ENCODE peak calls at places on chromosomes 3 and 15, in five cellular contexts. One of them, this sample, is unnamed.

GRCh38 chr3:50028336-50028735 is 60.4 kb upstream of the RBM5 start:
- DNase-seq in K562: no peak
- DNase-seq in HepG2: no peak
- DNase-seq in GM12878: no peak
- DNase-seq in SK-N-SH: no peak
- DNase-seq in this sample: no peak

GRCh38 chr3:14946749-14947104 is 656 bp upstream of the NR2C2 start:
- DNase-seq in SK-N-SH: no peak
- DNase-seq in HepG2: no peak
- DNase-seq in GM12878: no peak
- DNase-seq in K562: no peak
- DNase-seq in this sample: no peak

GRCh38 chr3:104503022-104503421 is 863.7 kb upstream of the ALCAM start:
- DNase-seq in HepG2: no peak
- DNase-seq in SK-N-SH: no peak
- DNase-seq in GM12878: no peak
- DNase-seq in K562: no peak
- DNase-seq in this sample: no peak

GRCh38 chr3:79424811-79425210 is 343.0 kb downstream of the ROBO1 start:
- DNase-seq in SK-N-SH: no peak
- DNase-seq in HepG2: no peak
- DNase-seq in K562: no peak
- DNase-seq in GM12878: no peak
- DNase-seq in this sample: no peak

GRCh38 chr3:131386429-131386926 is 4.9 kb downstream of the NUDT16 start:
- DNase-seq in K562: no peak
- DNase-seq in SK-N-SH: no peak
- DNase-seq in GM12878: no peak
- DNase-seq in HepG2: no peak
- DNase-seq in this sample: no peak

GRCh38 chr3:42114130-42114529 is 23.0 kb downstream of the TRAK1 start:
- DNase-seq in HepG2: no peak
- DNase-seq in K562: no peak
- DNase-seq in GM12878: no peak
- DNase-seq in SK-N-SH: no peak
- DNase-seq in this sample: no peak

GRCh38 chr3:161395115-161395514 is 23.8 kb upstream of the SPTSSB start:
- DNase-seq in GM12878: no peak
- DNase-seq in K562: no peak
- DNase-seq in SK-N-SH: no peak
- DNase-seq in HepG2: no peak
- DNase-seq in this sample: no peak

GRCh38 chr3:55157736-55158135 is 229.9 kb upstream of the LRTM1 start:
- DNase-seq in GM12878: no peak
- DNase-seq in K562: no peak
- DNase-seq in SK-N-SH: no peak
- DNase-seq in HepG2: no peak
- DNase-seq in this sample: no peak

GRCh38 chr15:74826372-74826819 is at the start of gene CPLX3:
- DNase-seq in GM12878: no peak
- DNase-seq in K562: peak
- DNase-seq in HepG2: no peak
- DNase-seq in SK-N-SH: peak
- DNase-seq in this sample: no peak

GRCh38 chr3:177463863-177464262 is 266.6 kb upstream of the TBL1XR1 start:
- DNase-seq in HepG2: no peak
- DNase-seq in SK-N-SH: no peak
- DNase-seq in GM12878: no peak
- DNase-seq in K562: no peak
- DNase-seq in this sample: no peak

GRCh38 chr15:69719527-69719926 is 266.9 kb downstream of the RPLP1 start:
- DNase-seq in K562: no peak
- DNase-seq in SK-N-SH: no peak
- DNase-seq in HepG2: no peak
- DNase-seq in GM12878: no peak
- DNase-seq in this sample: no peak

GRCh38 chr3:142022381-142022780 is 127.0 kb downstream of the TFDP2 start:
- DNase-seq in SK-N-SH: peak
- DNase-seq in HepG2: no peak
- DNase-seq in K562: peak
- DNase-seq in GM12878: peak
- DNase-seq in this sample: no peak

GRCh38 chr3:52062499-52062898 is 6.1 kb upstream of the DUSP7 start:
- DNase-seq in SK-N-SH: no peak
- DNase-seq in HepG2: no peak
- DNase-seq in GM12878: peak
- DNase-seq in K562: no peak
- DNase-seq in this sample: no peak

GRCh38 chr15:61227269-61228024 is 1.7 kb downstream of the RORA start:
- DNase-seq in K562: no peak
- DNase-seq in HepG2: no peak
- DNase-seq in GM12878: no peak
- DNase-seq in SK-N-SH: peak
- DNase-seq in this sample: peak

GRCh38 chr3:49415931-49416601 is 3.8 kb downstream of the TCTA start:
- DNase-seq in HepG2: no peak
- DNase-seq in SK-N-SH: no peak
- DNase-seq in K562: no peak
- DNase-seq in GM12878: peak
- DNase-seq in this sample: no peak

GRCh38 chr3:71536376-71536965 is 47.1 kb downstream of the FOXP1 start:
- DNase-seq in K562: no peak
- DNase-seq in GM12878: no peak
- DNase-seq in HepG2: no peak
- DNase-seq in SK-N-SH: no peak
- DNase-seq in this sample: no peak

GRCh38 chr3:48406443-48407431 is 23.1 kb downstream of the PLXNB1 start:
- DNase-seq in GM12878: no peak
- DNase-seq in HepG2: no peak
- DNase-seq in K562: no peak
- DNase-seq in SK-N-SH: peak
- DNase-seq in this sample: no peak

GRCh38 chr15:100384108-100384410 is 42.3 kb upstream of the ADAMTS17 start:
- DNase-seq in HepG2: no peak
- DNase-seq in SK-N-SH: no peak
- DNase-seq in K562: no peak
- DNase-seq in GM12878: no peak
- DNase-seq in this sample: no peak

GRCh38 chr3:61645148-61645547 is 83.8 kb downstream of the PTPRG start:
- DNase-seq in SK-N-SH: no peak
- DNase-seq in HepG2: peak
- DNase-seq in GM12878: no peak
- DNase-seq in K562: no peak
- DNase-seq in this sample: no peak

GRCh38 chr3:35659808-35660207 is 20.5 kb downstream of the ARPP21 start:
- DNase-seq in GM12878: no peak
- DNase-seq in SK-N-SH: no peak
- DNase-seq in HepG2: peak
- DNase-seq in K562: no peak
- DNase-seq in this sample: no peak

GRCh38 chr3:99648496-99648895 is 10.1 kb downstream of the COL8A1 start:
- DNase-seq in SK-N-SH: no peak
- DNase-seq in HepG2: no peak
- DNase-seq in GM12878: no peak
- DNase-seq in K562: no peak
- DNase-seq in this sample: no peak

GRCh38 chr15:78216276-78217229 is 17.8 kb downstream of the ACSBG1 start:
- DNase-seq in GM12878: no peak
- DNase-seq in HepG2: no peak
- DNase-seq in K562: no peak
- DNase-seq in SK-N-SH: no peak
- DNase-seq in this sample: no peak

GRCh38 chr3:138332472-138333073 is 2.9 kb upstream of the NME9 start:
- DNase-seq in K562: peak
- DNase-seq in HepG2: peak
- DNase-seq in SK-N-SH: peak
- DNase-seq in GM12878: no peak
- DNase-seq in this sample: peak

GRCh38 chr3:127384717-127385539 is 97.1 kb upstream of the PRR20G start:
- DNase-seq in SK-N-SH: no peak
- DNase-seq in K562: no peak
- DNase-seq in GM12878: no peak
- DNase-seq in HepG2: no peak
- DNase-seq in this sample: no peak
- TF ChIP-seq FOXM1 in SK-N-SH: no peak
- TF ChIP-seq FOXM1 in K562: no peak
- TF ChIP-seq FOXM1 in GM12878: no peak
- TF ChIP-seq FOXM1 in HepG2: no peak
- TF ChIP-seq FOXM1 in this sample: no peak

GRCh38 chr3:31043184-31043819 is 148.8 kb upstream of the GADL1 start:
- DNase-seq in SK-N-SH: no peak
- DNase-seq in GM12878: no peak
- DNase-seq in K562: no peak
- DNase-seq in HepG2: no peak
- DNase-seq in this sample: no peak

GRCh38 chr3:31038086-31038737 is 143.8 kb upstream of the GADL1 start:
- DNase-seq in SK-N-SH: no peak
- DNase-seq in GM12878: no peak
- DNase-seq in K562: no peak
- DNase-seq in HepG2: no peak
- DNase-seq in this sample: no peak

GRCh38 chr3:31035681-31036080 is 141.2 kb upstream of the GADL1 start:
- DNase-seq in GM12878: no peak
- DNase-seq in K562: no peak
- DNase-seq in HepG2: no peak
- DNase-seq in SK-N-SH: peak
- DNase-seq in this sample: no peak

GRCh38 chr3:31039145-31039544 is 144.7 kb upstream of the GADL1 start:
- DNase-seq in GM12878: no peak
- DNase-seq in K562: no peak
- DNase-seq in HepG2: no peak
- DNase-seq in SK-N-SH: no peak
- DNase-seq in this sample: no peak

DNA sequence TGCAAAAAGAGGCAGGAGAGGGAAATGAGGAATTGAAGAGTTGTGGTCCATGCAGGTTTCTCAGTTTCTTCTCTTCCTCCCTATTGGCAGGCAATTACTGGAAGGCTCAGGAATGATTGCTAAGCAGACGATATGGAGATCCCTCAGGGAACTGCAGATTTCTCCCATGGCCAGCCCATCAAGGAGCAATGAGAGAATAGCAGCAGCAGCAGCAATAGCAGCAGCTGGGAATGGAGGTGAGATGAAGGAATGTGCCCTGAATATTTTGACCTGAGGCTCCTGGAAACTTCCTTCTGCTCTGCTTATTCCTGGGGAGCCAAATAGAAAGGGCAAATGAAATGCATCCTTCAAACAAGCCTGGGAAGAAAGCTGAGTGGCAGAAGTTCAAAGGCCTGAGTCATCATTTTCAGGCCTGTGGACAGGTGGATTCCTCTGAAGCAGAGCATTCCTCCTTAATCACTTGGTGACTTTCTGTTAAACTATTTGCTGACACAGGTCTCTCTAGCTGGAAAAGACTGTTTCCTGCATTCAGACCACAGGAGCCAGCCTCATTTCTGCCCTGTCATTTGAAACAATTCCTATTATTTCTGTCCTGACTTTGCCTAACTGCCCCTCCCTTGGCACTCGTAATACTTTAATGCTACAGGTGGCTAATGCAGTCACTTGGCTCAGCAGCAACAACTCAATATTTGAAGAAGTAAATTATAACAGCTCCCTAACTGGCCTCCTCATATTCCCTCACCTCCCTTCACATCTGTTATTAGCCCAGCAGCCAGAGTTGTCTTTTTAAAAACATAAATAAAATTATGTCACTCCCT is 146.9 kb upstream of the GADL1 start:
- DNase-seq in HepG2: peak
- DNase-seq in SK-N-SH: no peak
- DNase-seq in K562: no peak
- DNase-seq in GM12878: no peak
- DNase-seq in this sample: no peak
- TF ChIP-seq FOXM1 in HepG2: no peak
- TF ChIP-seq FOXM1 in SK-N-SH: no peak
- TF ChIP-seq FOXM1 in K562: no peak
- TF ChIP-seq FOXM1 in GM12878: no peak
- TF ChIP-seq FOXM1 in this sample: no peak

GRCh38 chr15:77004189-77004588 is 9.3 kb downstream of the PSTPIP1 start:
- DNase-seq in GM12878: no peak
- DNase-seq in HepG2: no peak
- DNase-seq in SK-N-SH: no peak
- DNase-seq in K562: no peak
- DNase-seq in this sample: no peak
- TF ChIP-seq FOXM1 in GM12878: no peak
- TF ChIP-seq FOXM1 in HepG2: no peak
- TF ChIP-seq FOXM1 in SK-N-SH: no peak
- TF ChIP-seq FOXM1 in K562: no peak
- TF ChIP-seq FOXM1 in this sample: no peak

GRCh38 chr3:102002056-102002455 is 152.7 kb downstream of the NFKBIZ start:
- DNase-seq in K562: no peak
- DNase-seq in HepG2: no peak
- DNase-seq in GM12878: no peak
- DNase-seq in SK-N-SH: no peak
- DNase-seq in this sample: no peak

GRCh38 chr3:102004561-102004960 is 155.2 kb downstream of the NFKBIZ start:
- DNase-seq in SK-N-SH: no peak
- DNase-seq in HepG2: no peak
- DNase-seq in GM12878: no peak
- DNase-seq in K562: no peak
- DNase-seq in this sample: no peak

GRCh38 chr3:102005551-102005950 is 156.2 kb downstream of the NFKBIZ start:
- DNase-seq in GM12878: no peak
- DNase-seq in SK-N-SH: no peak
- DNase-seq in K562: no peak
- DNase-seq in HepG2: no peak
- DNase-seq in this sample: no peak

GRCh38 chr3:102006812-102007485 is 157.6 kb downstream of the NFKBIZ start:
- DNase-seq in K562: no peak
- DNase-seq in HepG2: no peak
- DNase-seq in SK-N-SH: no peak
- DNase-seq in GM12878: no peak
- DNase-seq in this sample: no peak
- TF ChIP-seq FOXM1 in K562: no peak
- TF ChIP-seq FOXM1 in HepG2: no peak
- TF ChIP-seq FOXM1 in SK-N-SH: peak
- TF ChIP-seq FOXM1 in GM12878: no peak
- TF ChIP-seq FOXM1 in this sample: no peak

DNA sequence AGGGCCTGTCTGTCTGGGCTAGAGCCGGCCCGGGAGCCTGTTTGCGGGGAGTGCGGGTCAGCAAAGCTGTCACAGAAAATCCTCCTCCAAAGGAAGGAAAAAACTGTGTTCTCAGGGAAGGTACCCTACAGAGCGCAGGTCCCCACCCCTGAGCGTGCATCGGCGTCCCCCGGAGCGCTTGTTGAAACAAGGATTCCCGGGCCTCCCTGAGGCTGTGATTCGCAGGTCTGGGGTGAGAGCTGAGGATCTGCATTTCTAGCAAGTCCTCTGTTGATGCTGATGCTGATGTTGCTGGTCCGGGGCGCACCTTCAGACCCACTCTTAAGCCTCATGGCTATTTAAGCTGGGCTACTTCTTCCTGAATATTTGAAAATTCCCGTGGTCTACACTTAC is 226.3 kb upstream of the IGF1R start:
- DNase-seq in HepG2: no peak
- DNase-seq in K562: no peak
- DNase-seq in GM12878: no peak
- DNase-seq in SK-N-SH: no peak
- DNase-seq in this sample: no peak
- TF ChIP-seq FOXM1 in HepG2: no peak
- TF ChIP-seq FOXM1 in K562: no peak
- TF ChIP-seq FOXM1 in GM12878: no peak
- TF ChIP-seq FOXM1 in SK-N-SH: no peak
- TF ChIP-seq FOXM1 in this sample: no peak

GRCh38 chr15:80201256-80202015 is 48.6 kb downstream of the FAH start:
- DNase-seq in HepG2: no peak
- DNase-seq in SK-N-SH: no peak
- DNase-seq in K562: no peak
- DNase-seq in GM12878: no peak
- DNase-seq in this sample: no peak
- TF ChIP-seq FOXM1 in HepG2: no peak
- TF ChIP-seq FOXM1 in SK-N-SH: no peak
- TF ChIP-seq FOXM1 in K562: no peak
- TF ChIP-seq FOXM1 in GM12878: no peak
- TF ChIP-seq FOXM1 in this sample: no peak

This sample was measured in HEK293T.